ENCODE peak calls at places on chromosomes 11 and 22, in nine cellular contexts. B is effector CD4-positive, alpha-beta T cell; Q is activated CD4-positive, alpha-beta T cell treated with anti-CD3 and anti-CD28 coated beads, Interleukin-2, amount 10 ng/mL, durations not matched to agents 7 days and 5 days; A is stimulated activated CD4-positive, alpha-beta T cell treated with anti-CD3 and anti-CD28 coated beads, TNF-alpha, amount 100 ng/mL, for 4 hours; R is HFFc6; Y is iPS-NIHi11; S is stromal cell of bone marrow; U is CD4-positive, CD25-positive, alpha-beta regulatory T cell; G is ELR. E is an unnamed sample.
A peak's percentile ranks its signal among the peaks of the same experiment; 100 is the strongest.

GRCh38 chr11:121291896-121292502 is 572 bp upstream of the SC5D start:
- DNase-seq in B (no peak), Q (peak; percentile 35), A (peak; percentile 2), R (no peak), Y (peak; percentile 13), S (no peak), U (no peak), G (peak; percentile 5), E (no peak)

GRCh38 chr11:61491736-61492395 is 16.7 kb upstream of the LRRC10B start:
- DNase-seq in B (no peak), Q (no peak), A (no peak), R (no peak), Y (no peak), S (no peak), U (no peak), G (no peak), E (no peak)

GRCh38 chr11:818396-819128 is at the start of gene PNPLA2:
- DNase-seq in B (no peak), Q (no peak), A (no peak), R (peak; percentile 72), Y (no peak), S (no peak), U (no peak), G (peak; percentile 57), E (no peak)

GRCh38 chr11:21556936-21557335 is 635.9 kb upstream of the ANO5 start:
- DNase-seq in B (no peak), Q (no peak), A (no peak), R (no peak), Y (no peak), S (no peak), U (no peak), G (no peak), E (no peak)

GRCh38 chr22:19620742-19621371 is 93.4 kb upstream of the SEPTIN5 start:
- DNase-seq in B (no peak), Q (no peak), A (no peak), R (no peak), Y (no peak), S (no peak), U (no peak), G (no peak), E (no peak)

GRCh38 chr11:73229321-73230275 is 11.5 kb downstream of the P2RY2 start:
- DNase-seq in B (no peak), Q (no peak), A (no peak), R (no peak), Y (no peak), S (no peak), U (no peak), G (no peak), E (no peak)

GRCh38 chr11:36412781-36413383 is 97.2 kb downstream of the TRAF6 start:
- DNase-seq in B (no peak), Q (no peak), A (no peak), R (peak; percentile 14), Y (no peak), S (no peak), U (no peak), G (no peak), E (no peak)

GRCh38 chr11:72720806-72721205 is 31.4 kb downstream of the ARAP1 start:
- DNase-seq in B (no peak), Q (no peak), A (no peak), R (no peak), Y (no peak), S (no peak), U (no peak), G (no peak), E (no peak)

GRCh38 chr11:121626507-121626875 is 173.7 kb upstream of the SORL1-AS1 start:
- DNase-seq in B (no peak), Q (no peak), A (no peak), R (no peak), Y (no peak), S (no peak), U (no peak), G (no peak), E (no peak)

GRCh38 chr11:87473174-87473573 is 435.4 kb downstream of the TMEM135 start:
- DNase-seq in B (no peak), Q (no peak), A (no peak), R (peak; percentile 84), Y (no peak), S (peak; percentile 45), U (no peak), G (peak; percentile 86), E (no peak)

GRCh38 chr11:107621090-107621489 is 30.1 kb downstream of the ELMOD1 start:
- DNase-seq in B (no peak), Q (no peak), A (no peak), R (no peak), Y (no peak), S (no peak), U (no peak), G (no peak), E (no peak)

GRCh38 chr11:11211888-11212287 is 141.2 kb downstream of the CSNK2A3 start:
- DNase-seq in B (no peak), Q (no peak), A (no peak), R (no peak), Y (no peak), S (no peak), U (no peak), G (no peak), E (no peak)

GRCh38 chr22:37812869-37813678 is 5.3 kb downstream of the GCAT start:
- DNase-seq in B (no peak), Q (no peak), A (no peak), R (no peak), Y (no peak), S (no peak), U (no peak), G (no peak), E (no peak)

GRCh38 chr11:122817121-122817520 is 21.2 kb upstream of the CRTAM start:
- DNase-seq in B (no peak), Q (no peak), A (no peak), R (no peak), Y (no peak), S (no peak), U (no peak), G (no peak), E (no peak)

GRCh38 chr11:56841210-56841810 is 92.8 kb upstream of the OR9G4 start:
- DNase-seq in B (no peak), Q (peak; percentile 36), A (no peak), R (peak; percentile 52), Y (peak; percentile 65), S (peak; percentile 47), U (no peak), G (peak; percentile 61), E (no peak)

GRCh38 chr11:82842019-82842418 is 58.2 kb downstream of the PRCP start:
- DNase-seq in B (no peak), Q (no peak), A (no peak), R (no peak), Y (no peak), S (no peak), U (no peak), G (no peak), E (no peak)

GRCh38 chr11:1410366-1411291 is 20.9 kb downstream of the BRSK2 start:
- DNase-seq in B (no peak), Q (no peak), A (no peak), R (no peak), Y (no peak), S (no peak), U (no peak), G (no peak), E (no peak)

GRCh38 chr11:44886765-44887164 is 63.9 kb downstream of the TP53I11 start:
- DNase-seq in B (no peak), Q (no peak), A (no peak), R (peak; percentile 76), Y (no peak), S (peak; percentile 69), U (no peak), G (peak; percentile 16), E (no peak)

GRCh38 chr11:124739479-124740276 is at the start of gene NRGN:
- DNase-seq in B (peak; percentile 76), Q (peak; percentile 86), A (peak; percentile 71), R (peak; percentile 74), Y (peak; percentile 98), S (peak; percentile 74), U (peak; percentile 77), G (peak; percentile 93), E (peak; percentile 69)

GRCh38 chr11:68345776-68346728 is 33.7 kb downstream of the LRP5 start:
- DNase-seq in B (no peak), Q (no peak), A (no peak), R (no peak), Y (no peak), S (no peak), U (no peak), G (no peak), E (no peak)

GRCh38 chr22:25410849-25411248 is 153.6 kb upstream of the GRK3 start:
- DNase-seq in B (no peak), Q (no peak), A (no peak), R (no peak), Y (no peak), S (no peak), U (no peak), G (no peak), E (no peak)

GRCh38 chr11:116505466-116506247 is 267.1 kb downstream of the BUD13 start:
- DNase-seq in B (no peak), Q (no peak), A (no peak), R (no peak), Y (no peak), S (no peak), U (no peak), G (no peak), E (no peak)

GRCh38 chr22:27801197-27801615 is 350 bp downstream of the MN1 start:
- DNase-seq in B (peak; percentile 13), Q (peak; percentile 24), A (no peak), R (no peak), Y (peak; percentile 50), S (no peak), U (no peak), G (peak; percentile 48), E (peak; percentile 26)

GRCh38 chr11:57146301-57146700 is 35.5 kb upstream of the LRRC55 start:
- DNase-seq in B (no peak), Q (no peak), A (no peak), R (no peak), Y (no peak), S (no peak), U (no peak), G (no peak), E (no peak)

GRCh38 chr22:25651332-25651731 is 86.9 kb downstream of the GRK3 start:
- DNase-seq in B (no peak), Q (no peak), A (no peak), R (no peak), Y (no peak), S (no peak), U (no peak), G (no peak), E (no peak)

GRCh38 chr11:117972589-117973445 is 13.4 kb upstream of the IL10RA start:
- DNase-seq in B (no peak), Q (no peak), A (no peak), R (no peak), Y (no peak), S (no peak), U (no peak), G (no peak), E (no peak)

GRCh38 chr22:32926600-32926999 is 125.1 kb downstream of the TIMP3 start:
- DNase-seq in B (no peak), Q (no peak), A (no peak), R (peak; percentile 41), Y (peak; percentile 38), S (no peak), U (no peak), G (peak; percentile 55), E (no peak)

GRCh38 chr11:61978703-61979661 is 11.5 kb upstream of the FTH1 start:
- DNase-seq in B (no peak), Q (no peak), A (no peak), R (no peak), Y (no peak), S (no peak), U (no peak), G (peak; percentile 28), E (no peak)

GRCh38 chr11:125286486-125286885 is 121.9 kb downstream of the PKNOX2 start:
- DNase-seq in B (no peak), Q (no peak), A (no peak), R (no peak), Y (no peak), S (no peak), U (no peak), G (no peak), E (no peak)

GRCh38 chr22:27577570-27577969 is 224.0 kb downstream of the MN1 start:
- DNase-seq in B (no peak), Q (no peak), A (no peak), R (no peak), Y (no peak), S (no peak), U (no peak), G (no peak), E (no peak)

GRCh38 chr22:26737262-26737661 is 79.9 kb downstream of the MIAT start:
- DNase-seq in B (no peak), Q (no peak), A (no peak), R (no peak), Y (no peak), S (no peak), U (no peak), G (no peak), E (no peak)

E was measured in central memory CD4-positive, alpha-beta T cell.